ENCODE peak calls at places on chromosomes 5 and 9, in ten cellular contexts. One of them, this sample, is unnamed.

GRCh38 chr5:95993776-95994175 is 32.1 kb upstream of the ELL2 start:
- DNase-seq in colonic mucosa: no peak
- DNase-seq in keratinocyte: no peak
- DNase-seq in lower lobe of right lung: no peak
- DNase-seq in IMR-90: no peak
- DNase-seq in aorta: no peak
- DNase-seq in PC-3: no peak
- DNase-seq in sigmoid colon: no peak
- DNase-seq in caudate nucleus: no peak
- DNase-seq in CD8-positive, alpha-beta T cell: no peak
- DNase-seq in this sample: no peak

GRCh38 chr5:43661102-43661501 is 58.1 kb downstream of the NNT start:
- DNase-seq in PC-3: peak; percentile 66
- DNase-seq in lower lobe of right lung: no peak
- DNase-seq in CD8-positive, alpha-beta T cell: no peak
- DNase-seq in keratinocyte: no peak
- DNase-seq in caudate nucleus: no peak
- DNase-seq in sigmoid colon: no peak
- DNase-seq in aorta: no peak
- DNase-seq in IMR-90: peak; percentile 59
- DNase-seq in colonic mucosa: no peak
- DNase-seq in this sample: no peak

GRCh38 chr5:472076-472655 is 29.2 kb downstream of the EXOC3 start:
- DNase-seq in CD8-positive, alpha-beta T cell: no peak
- DNase-seq in PC-3: no peak
- DNase-seq in IMR-90: no peak
- DNase-seq in caudate nucleus: no peak
- DNase-seq in aorta: peak; percentile 80
- DNase-seq in sigmoid colon: peak; percentile 74
- DNase-seq in keratinocyte: no peak
- DNase-seq in lower lobe of right lung: peak; percentile 63
- DNase-seq in colonic mucosa: peak; percentile 41
- DNase-seq in this sample: no peak

GRCh38 chr5:122943050-122943698 is 93.4 kb downstream of the PPIC start:
- DNase-seq in PC-3: no peak
- DNase-seq in lower lobe of right lung: no peak
- DNase-seq in CD8-positive, alpha-beta T cell: no peak
- DNase-seq in aorta: no peak
- DNase-seq in keratinocyte: no peak
- DNase-seq in caudate nucleus: no peak
- DNase-seq in sigmoid colon: no peak
- DNase-seq in colonic mucosa: no peak
- DNase-seq in IMR-90: no peak
- DNase-seq in this sample: no peak

GRCh38 chr9:71446499-71447411 is 321.6 kb downstream of the CEMIP2 start:
- DNase-seq in IMR-90: peak; percentile 46
- DNase-seq in caudate nucleus: no peak
- DNase-seq in CD8-positive, alpha-beta T cell: no peak
- DNase-seq in keratinocyte: no peak
- DNase-seq in PC-3: peak; percentile 38
- DNase-seq in sigmoid colon: no peak
- DNase-seq in colonic mucosa: peak; percentile 45
- DNase-seq in lower lobe of right lung: peak; percentile 49
- DNase-seq in aorta: peak; percentile 72
- DNase-seq in this sample: peak; percentile 19

GRCh38 chr9:104895572-104895971 is 32.4 kb downstream of the ABCA1 start:
- DNase-seq in IMR-90: peak; percentile 90
- DNase-seq in keratinocyte: peak; percentile 70
- DNase-seq in PC-3: peak; percentile 59
- DNase-seq in lower lobe of right lung: no peak
- DNase-seq in CD8-positive, alpha-beta T cell: no peak
- DNase-seq in caudate nucleus: no peak
- DNase-seq in sigmoid colon: no peak
- DNase-seq in aorta: no peak
- DNase-seq in colonic mucosa: no peak
- DNase-seq in this sample: no peak

GRCh38 chr5:129110742-129111141 is 16.2 kb downstream of the ISOC1 start:
- DNase-seq in CD8-positive, alpha-beta T cell: no peak
- DNase-seq in sigmoid colon: no peak
- DNase-seq in PC-3: no peak
- DNase-seq in keratinocyte: no peak
- DNase-seq in colonic mucosa: no peak
- DNase-seq in lower lobe of right lung: no peak
- DNase-seq in caudate nucleus: no peak
- DNase-seq in IMR-90: peak; percentile 25
- DNase-seq in aorta: no peak
- DNase-seq in this sample: no peak

GRCh38 chr9:124779368-124780059 is 2.6 kb downstream of the OLFML2A start:
- DNase-seq in colonic mucosa: no peak
- DNase-seq in IMR-90: peak; percentile 98
- DNase-seq in PC-3: peak; percentile 88
- DNase-seq in aorta: peak; percentile 59
- DNase-seq in CD8-positive, alpha-beta T cell: no peak
- DNase-seq in lower lobe of right lung: no peak
- DNase-seq in keratinocyte: peak; percentile 62
- DNase-seq in caudate nucleus: no peak
- DNase-seq in sigmoid colon: peak; percentile 70
- DNase-seq in this sample: no peak

GRCh38 chr5:5787366-5787765 is 364.9 kb downstream of the ICE1 start:
- DNase-seq in IMR-90: no peak
- DNase-seq in colonic mucosa: no peak
- DNase-seq in aorta: no peak
- DNase-seq in lower lobe of right lung: no peak
- DNase-seq in sigmoid colon: no peak
- DNase-seq in PC-3: no peak
- DNase-seq in CD8-positive, alpha-beta T cell: no peak
- DNase-seq in caudate nucleus: no peak
- DNase-seq in keratinocyte: no peak
- DNase-seq in this sample: no peak

GRCh38 chr5:5784114-5784513 is 361.6 kb downstream of the ICE1 start:
- DNase-seq in IMR-90: no peak
- DNase-seq in aorta: no peak
- DNase-seq in keratinocyte: no peak
- DNase-seq in lower lobe of right lung: no peak
- DNase-seq in colonic mucosa: no peak
- DNase-seq in caudate nucleus: no peak
- DNase-seq in sigmoid colon: no peak
- DNase-seq in PC-3: no peak
- DNase-seq in CD8-positive, alpha-beta T cell: no peak
- DNase-seq in this sample: no peak

GRCh38 chr5:5793560-5793959 is 371.1 kb downstream of the ICE1 start:
- DNase-seq in CD8-positive, alpha-beta T cell: no peak
- DNase-seq in colonic mucosa: no peak
- DNase-seq in keratinocyte: no peak
- DNase-seq in caudate nucleus: no peak
- DNase-seq in aorta: no peak
- DNase-seq in PC-3: no peak
- DNase-seq in IMR-90: no peak
- DNase-seq in lower lobe of right lung: no peak
- DNase-seq in sigmoid colon: no peak
- DNase-seq in this sample: no peak

GRCh38 chr5:5788793-5789192 is 366.3 kb downstream of the ICE1 start:
- DNase-seq in keratinocyte: no peak
- DNase-seq in lower lobe of right lung: no peak
- DNase-seq in IMR-90: no peak
- DNase-seq in colonic mucosa: no peak
- DNase-seq in CD8-positive, alpha-beta T cell: no peak
- DNase-seq in caudate nucleus: no peak
- DNase-seq in PC-3: no peak
- DNase-seq in aorta: no peak
- DNase-seq in sigmoid colon: no peak
- DNase-seq in this sample: no peak
- H3K27ac ChIP-seq in keratinocyte: no peak overlapping the region
- H3K27ac ChIP-seq in lower lobe of right lung: no peak overlapping the region
- H3K27ac ChIP-seq in IMR-90: no peak overlapping the region
- H3K27ac ChIP-seq in colonic mucosa: no peak overlapping the region
- H3K27ac ChIP-seq in CD8-positive, alpha-beta T cell: no peak overlapping the region
- H3K27ac ChIP-seq in caudate nucleus: no peak overlapping the region
- H3K27ac ChIP-seq in PC-3: no peak overlapping the region
- H3K27ac ChIP-seq in aorta: no peak overlapping the region
- H3K27ac ChIP-seq in sigmoid colon: no peak overlapping the region
- H3K27ac ChIP-seq in this sample: no peak overlapping the region

GRCh38 chr5:14164764-14165163 is 21.6 kb downstream of the TRIO start:
- DNase-seq in CD8-positive, alpha-beta T cell: no peak
- DNase-seq in IMR-90: no peak
- DNase-seq in lower lobe of right lung: no peak
- DNase-seq in aorta: no peak
- DNase-seq in keratinocyte: no peak
- DNase-seq in PC-3: no peak
- DNase-seq in caudate nucleus: no peak
- DNase-seq in sigmoid colon: no peak
- DNase-seq in colonic mucosa: no peak
- DNase-seq in this sample: no peak

GRCh38 chr5:14164164-14164720 is 21.1 kb downstream of the TRIO start:
- DNase-seq in aorta: no peak
- DNase-seq in colonic mucosa: no peak
- DNase-seq in PC-3: no peak
- DNase-seq in lower lobe of right lung: no peak
- DNase-seq in keratinocyte: no peak
- DNase-seq in CD8-positive, alpha-beta T cell: no peak
- DNase-seq in IMR-90: no peak
- DNase-seq in sigmoid colon: no peak
- DNase-seq in caudate nucleus: no peak
- DNase-seq in this sample: no peak

GRCh38 chr5:14167211-14167845 is 24.2 kb downstream of the TRIO start:
- DNase-seq in colonic mucosa: no peak
- DNase-seq in sigmoid colon: no peak
- DNase-seq in lower lobe of right lung: no peak
- DNase-seq in keratinocyte: no peak
- DNase-seq in PC-3: peak; percentile 48
- DNase-seq in aorta: no peak
- DNase-seq in caudate nucleus: no peak
- DNase-seq in CD8-positive, alpha-beta T cell: no peak
- DNase-seq in IMR-90: peak; percentile 70
- DNase-seq in this sample: no peak

GRCh38 chr5:14166437-14166836 is 23.3 kb downstream of the TRIO start:
- DNase-seq in aorta: no peak
- DNase-seq in colonic mucosa: no peak
- DNase-seq in IMR-90: no peak
- DNase-seq in PC-3: no peak
- DNase-seq in lower lobe of right lung: no peak
- DNase-seq in keratinocyte: no peak
- DNase-seq in CD8-positive, alpha-beta T cell: no peak
- DNase-seq in caudate nucleus: no peak
- DNase-seq in sigmoid colon: no peak
- DNase-seq in this sample: no peak

DNA sequence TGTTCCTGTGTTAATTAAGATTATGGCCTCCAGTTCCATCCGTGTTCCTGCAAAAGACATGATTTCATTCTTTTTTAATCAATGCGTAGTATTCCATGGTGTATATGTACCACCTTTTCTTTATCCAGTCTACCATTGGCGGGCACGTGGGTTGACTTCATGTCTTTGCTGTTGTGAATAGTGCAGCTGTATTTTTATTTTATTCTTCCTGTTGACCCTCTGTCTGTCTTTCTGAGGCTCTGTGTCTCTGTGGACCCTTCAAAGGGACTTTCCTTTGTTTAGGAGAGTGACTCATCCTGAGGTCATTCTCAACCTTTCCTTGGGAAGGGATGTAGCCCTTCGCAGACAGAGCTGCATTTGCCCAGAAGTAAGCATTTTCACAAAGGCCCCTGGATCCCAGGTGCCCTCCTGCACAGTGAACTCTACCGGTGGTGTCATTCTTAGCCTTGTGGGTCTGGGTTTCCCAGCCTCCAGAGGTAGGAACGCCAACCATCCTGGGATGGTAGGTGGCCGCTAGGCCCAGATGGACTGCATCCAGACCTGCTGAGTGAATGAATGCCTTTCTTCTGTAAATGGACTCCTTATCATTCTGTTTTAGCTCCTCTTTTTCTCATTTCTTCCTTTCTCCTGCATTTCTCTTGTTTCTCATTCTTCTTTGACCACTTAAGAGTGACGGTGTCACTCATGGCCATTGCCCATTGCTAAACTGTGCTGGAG is 22.4 kb downstream of the TRIO start:
- DNase-seq in PC-3: peak; percentile 97
- DNase-seq in caudate nucleus: no peak
- DNase-seq in colonic mucosa: no peak
- DNase-seq in CD8-positive, alpha-beta T cell: no peak
- DNase-seq in lower lobe of right lung: no peak
- DNase-seq in aorta: no peak
- DNase-seq in sigmoid colon: no peak
- DNase-seq in keratinocyte: no peak
- DNase-seq in IMR-90: peak; percentile 95
- DNase-seq in this sample: no peak
- H3K27ac ChIP-seq in PC-3: peak overlapping the region; percentile 82
- H3K27ac ChIP-seq in caudate nucleus: no peak overlapping the region
- H3K27ac ChIP-seq in colonic mucosa: peak overlapping the region; percentile 13
- H3K27ac ChIP-seq in CD8-positive, alpha-beta T cell: no peak overlapping the region
- H3K27ac ChIP-seq in lower lobe of right lung: no peak overlapping the region
- H3K27ac ChIP-seq in aorta: no peak overlapping the region
- H3K27ac ChIP-seq in sigmoid colon: no peak overlapping the region
- H3K27ac ChIP-seq in keratinocyte: no peak overlapping the region
- H3K27ac ChIP-seq in IMR-90: peak overlapping the region; percentile 65
- H3K27ac ChIP-seq in this sample: no peak overlapping the region

GRCh38 chr9:89418882-89419641 is 78.9 kb downstream of the SEMA4D start:
- DNase-seq in sigmoid colon: no peak
- DNase-seq in lower lobe of right lung: no peak
- DNase-seq in aorta: no peak
- DNase-seq in PC-3: no peak
- DNase-seq in CD8-positive, alpha-beta T cell: peak; percentile 83
- DNase-seq in caudate nucleus: no peak
- DNase-seq in colonic mucosa: no peak
- DNase-seq in keratinocyte: no peak
- DNase-seq in IMR-90: no peak
- DNase-seq in this sample: no peak
- H3K27ac ChIP-seq in sigmoid colon: no peak overlapping the region
- H3K27ac ChIP-seq in lower lobe of right lung: peak overlapping the region; percentile 18
- H3K27ac ChIP-seq in aorta: no peak overlapping the region
- H3K27ac ChIP-seq in PC-3: no peak overlapping the region
- H3K27ac ChIP-seq in CD8-positive, alpha-beta T cell: peak overlapping the region; percentile 52
- H3K27ac ChIP-seq in caudate nucleus: no peak overlapping the region
- H3K27ac ChIP-seq in colonic mucosa: peak overlapping the region; percentile 36
- H3K27ac ChIP-seq in keratinocyte: no peak overlapping the region
- H3K27ac ChIP-seq in IMR-90: no peak overlapping the region
- H3K27ac ChIP-seq in this sample: peak overlapping the region; percentile 56

DNA sequence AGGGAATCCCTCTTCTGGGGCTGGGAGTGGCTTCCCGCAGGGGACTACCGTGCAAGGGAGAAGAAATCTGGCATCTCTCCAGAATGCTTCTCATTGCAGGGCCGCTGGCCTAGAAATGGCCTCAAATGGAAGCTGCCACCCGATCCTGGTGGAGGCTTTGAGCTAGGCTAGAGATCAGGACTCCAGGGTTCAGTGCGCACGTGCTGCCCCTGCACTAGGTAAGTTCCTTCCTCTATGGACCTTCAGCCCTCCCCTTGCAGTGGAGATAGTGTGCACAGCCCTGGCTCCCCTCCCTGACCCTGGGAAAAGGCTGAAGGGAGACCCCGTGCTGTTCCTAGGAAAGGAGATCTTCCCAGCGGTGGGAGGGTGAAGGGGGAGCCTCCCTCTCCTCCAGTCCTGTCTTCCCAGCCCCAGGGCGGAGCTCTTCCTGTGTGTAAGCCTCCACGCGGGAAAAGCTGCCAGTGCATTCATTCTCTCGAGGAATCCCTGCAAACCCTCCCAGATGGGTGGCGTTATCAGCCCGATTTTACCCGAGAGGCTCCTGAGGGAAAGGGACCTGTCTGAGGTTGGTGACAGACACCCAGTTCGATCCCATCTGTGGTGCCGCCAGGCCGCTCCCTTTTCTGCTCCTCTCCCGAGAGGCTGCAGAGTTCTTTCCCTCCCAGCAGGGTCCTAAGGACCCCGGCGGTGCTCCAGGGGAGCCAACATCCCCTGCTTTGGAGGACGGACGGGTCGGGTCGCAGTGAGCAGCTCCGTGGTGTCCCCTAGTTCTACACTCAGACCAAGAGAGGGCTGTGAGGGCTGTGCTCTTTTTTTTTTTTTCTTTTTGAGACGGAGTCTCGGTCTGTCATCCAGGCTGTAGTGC is 1.4 kb upstream of the CERCAM start:
- DNase-seq in colonic mucosa: no peak
- DNase-seq in IMR-90: peak; percentile 30
- DNase-seq in aorta: no peak
- DNase-seq in sigmoid colon: no peak
- DNase-seq in keratinocyte: no peak
- DNase-seq in lower lobe of right lung: no peak
- DNase-seq in caudate nucleus: no peak
- DNase-seq in CD8-positive, alpha-beta T cell: no peak
- DNase-seq in PC-3: peak; percentile 21
- DNase-seq in this sample: peak; percentile 38
- H3K27ac ChIP-seq in colonic mucosa: no peak overlapping the region
- H3K27ac ChIP-seq in IMR-90: no peak overlapping the region
- H3K27ac ChIP-seq in aorta: no peak overlapping the region
- H3K27ac ChIP-seq in sigmoid colon: peak overlapping the region; percentile 92
- H3K27ac ChIP-seq in keratinocyte: no peak overlapping the region
- H3K27ac ChIP-seq in lower lobe of right lung: no peak overlapping the region
- H3K27ac ChIP-seq in caudate nucleus: peak overlapping the region; percentile 67
- H3K27ac ChIP-seq in CD8-positive, alpha-beta T cell: no peak overlapping the region
- H3K27ac ChIP-seq in PC-3: no peak overlapping the region
- H3K27ac ChIP-seq in this sample: peak overlapping the region; percentile 83

This sample was measured in substantia nigra.